ENCODE peak calls at places on chromosomes 2 and 18, in seven cellular contexts. U is skeletal muscle cell, L is tibial nerve, T is AG10803, A is GM23248, M is GM12864, C is choroid plexus epithelial cell. J is an unnamed sample.

GRCh38 chr2:124476291-124476690 is 451.2 kb downstream of the CNTNAP5 start:
- DNase-seq in M (no peak), A (no peak), C (peak), L (no peak), U (peak), T (no peak), J (no peak)

GRCh38 chr2:230749111-230749510 is 36.5 kb downstream of the CAB39 start:
- DNase-seq in C (peak), T (peak), A (peak), M (no peak), U (no peak), L (no peak), J (peak)

GRCh38 chr2:171167352-171167997 is 6.8 kb upstream of the TLK1 start:
- DNase-seq in T (no peak), L (no peak), C (no peak), A (no peak), M (no peak), U (no peak), J (no peak)

GRCh38 chr18:63342206-63342605 is 22.6 kb upstream of the BCL2 start:
- DNase-seq in C (peak), A (peak), U (no peak), L (peak), T (peak), M (no peak), J (peak)

GRCh38 chr2:137208361-137208973 is 443.1 kb downstream of the THSD7B start:
- DNase-seq in T (peak), C (peak), M (no peak), L (no peak), U (peak), A (peak), J (peak)

GRCh38 chr18:48441405-48441881 is 32.3 kb upstream of the ZBTB7C start:
- DNase-seq in U (no peak), T (no peak), M (no peak), C (no peak), A (peak), L (no peak), J (peak)

GRCh38 chr18:464311-464659 is 36.2 kb downstream of the COLEC12 start:
- DNase-seq in T (no peak), M (no peak), C (no peak), U (no peak), L (no peak), A (no peak), J (no peak)

GRCh38 chr2:229339613-229340012 is 68.5 kb upstream of the PID1 start:
- DNase-seq in U (no peak), A (peak), L (no peak), C (peak), T (peak), M (no peak), J (peak)

GRCh38 chr2:177242136-177242987 is 22.2 kb downstream of the NFE2L2 start:
- DNase-seq in A (peak), U (peak), T (peak), L (peak), M (no peak), C (peak), J (peak)

GRCh38 chr2:198371902-198372611 is 567.7 kb downstream of the PLCL1 start:
- DNase-seq in L (no peak), C (no peak), T (peak), U (no peak), M (peak), A (peak), J (peak)

DNA sequence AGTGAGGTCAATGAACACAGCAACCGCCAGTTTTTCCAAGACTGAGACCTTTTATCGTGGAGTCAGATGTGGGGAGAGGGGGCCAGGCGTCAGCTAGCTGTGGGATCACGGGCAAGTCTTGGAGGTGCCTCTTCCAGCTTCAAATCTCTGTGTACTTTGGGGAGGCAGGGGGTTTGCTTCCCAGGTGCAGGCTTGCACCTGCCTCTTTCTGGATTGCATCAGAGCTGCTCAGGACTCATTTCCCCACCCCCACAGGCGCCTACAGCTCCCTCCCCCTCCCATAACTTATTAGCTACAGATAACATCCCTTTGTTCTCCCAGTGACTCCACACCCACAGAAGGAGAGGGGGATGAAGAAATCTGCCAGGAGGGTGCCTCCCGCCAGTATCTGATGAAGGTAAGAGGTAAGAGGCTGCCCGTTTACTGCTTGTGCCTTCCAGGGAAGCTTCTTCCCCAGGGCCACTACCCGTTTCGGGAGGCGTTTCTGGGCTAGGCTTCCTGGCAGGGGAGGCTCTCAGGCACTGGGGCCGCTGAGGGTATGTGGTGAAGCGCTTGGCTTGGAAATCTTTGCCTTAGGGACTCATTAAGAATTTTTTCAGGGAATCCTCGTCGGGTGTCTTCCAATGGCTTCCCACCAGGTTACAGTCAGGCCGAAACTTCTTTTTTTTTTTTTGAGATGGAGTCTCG is 18.8 kb upstream of the MRPL33 start:
- DNase-seq in C (no peak), M (no peak), A (no peak), T (no peak), U (no peak), L (no peak), J (no peak)
- H3K4me3 ChIP-seq in C (no peak), M (no peak), A (no peak), T (no peak), U (no peak), L (no peak), J (no peak)

DNA sequence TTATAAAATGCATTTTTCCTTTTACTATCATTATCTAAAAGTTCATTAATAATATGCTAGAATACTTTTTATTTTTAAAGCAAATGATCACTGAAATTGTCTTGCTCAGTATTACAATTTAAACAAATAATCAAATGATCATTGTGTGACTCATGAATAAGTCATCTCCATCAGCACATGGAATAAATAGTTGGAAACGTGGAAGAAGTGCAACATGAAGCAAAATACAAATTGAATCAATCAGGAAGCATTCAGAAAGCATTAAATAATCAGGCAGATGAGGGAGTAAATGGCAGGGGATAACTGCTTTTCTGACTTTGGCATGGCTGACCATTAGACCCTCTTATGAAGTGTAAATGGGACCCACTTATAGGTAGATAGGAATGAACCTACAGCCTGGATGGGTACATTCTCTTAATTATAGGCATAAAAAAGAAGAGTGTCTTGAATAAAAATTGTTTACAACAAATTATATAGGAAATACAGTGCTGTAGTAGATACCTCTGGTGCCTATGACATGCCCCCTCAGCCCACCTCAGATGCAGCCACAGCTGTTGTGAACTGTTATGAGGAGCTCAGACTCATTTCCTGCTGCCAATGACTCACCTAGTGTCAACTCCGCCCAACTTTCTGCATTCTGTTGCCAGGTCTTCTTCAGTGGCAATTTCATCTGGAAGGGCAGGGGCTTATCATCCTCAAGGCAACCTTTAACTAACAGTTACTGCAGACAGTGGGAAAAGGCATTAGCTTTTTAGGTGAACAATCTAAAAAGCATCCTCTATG is 936.0 kb downstream of the TRIB2 start:
- DNase-seq in M (no peak), L (no peak), T (peak), U (peak), C (peak), A (peak), J (peak)
- H3K4me3 ChIP-seq in M (no peak), L (no peak), T (no peak), U (no peak), C (no peak), A (peak), J (no peak)

GRCh38 chr2:176156959-176157498 is at the start of gene HOXD3:
- DNase-seq in T (peak), C (no peak), A (peak), U (no peak), L (no peak), M (no peak), J (no peak)

GRCh38 chr2:176154853-176155252 is 2.3 kb upstream of the HOXD3 start:
- DNase-seq in A (no peak), L (no peak), T (no peak), C (no peak), U (no peak), M (no peak), J (no peak)

GRCh38 chr2:176156301-176156958 is 677 bp upstream of the HOXD3 start:
- DNase-seq in A (no peak), C (no peak), U (no peak), M (no peak), L (no peak), T (no peak), J (no peak)

GRCh38 chr2:176157499-176158305 is 595 bp downstream of the HOXD3 start:
- DNase-seq in U (no peak), C (no peak), T (peak), L (no peak), A (peak), M (no peak), J (no peak)

DNA sequence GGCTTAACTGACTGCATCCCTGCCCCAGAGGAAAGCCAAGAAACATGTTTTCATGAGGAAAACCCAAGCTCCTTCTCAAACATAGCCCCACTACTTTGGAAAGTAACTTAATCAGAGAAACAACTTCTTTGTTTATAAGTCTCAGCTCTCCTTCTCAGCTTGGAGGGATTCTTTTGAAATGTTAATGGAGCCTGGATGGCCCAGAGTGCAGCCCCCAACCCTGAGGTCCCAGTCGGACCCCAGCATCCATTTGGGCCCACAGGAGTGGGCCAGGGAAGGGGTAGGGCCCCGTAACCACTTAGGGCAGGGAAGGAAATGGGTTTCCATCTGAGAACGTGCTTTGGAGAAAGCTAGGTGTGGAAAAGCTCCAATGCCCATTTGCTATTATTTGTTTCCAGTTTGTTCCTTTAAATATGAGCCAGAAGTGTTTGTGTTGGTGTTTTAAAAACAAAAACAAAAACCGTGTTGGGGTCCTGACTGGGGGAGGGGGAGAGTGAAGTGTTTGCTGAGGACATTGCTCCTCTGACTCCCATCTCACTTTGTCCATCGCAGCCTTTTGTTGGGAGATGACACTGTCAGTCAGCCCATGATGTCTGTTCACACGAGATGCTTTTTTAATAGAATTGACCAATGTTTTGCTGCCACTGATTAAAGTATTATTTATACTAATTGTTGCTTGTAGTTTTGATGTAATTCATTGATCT is 1.6 kb upstream of the HOXD3 start:
- DNase-seq in M (no peak), U (no peak), L (no peak), C (no peak), T (no peak), A (no peak), J (no peak)
- H3K4me3 ChIP-seq in M (no peak), U (no peak), L (no peak), C (no peak), T (no peak), A (no peak), J (no peak)

GRCh38 chr2:85772019-85772745 is 18.4 kb downstream of the ATOH8 start:
- DNase-seq in C (peak), T (peak), L (peak), M (no peak), U (peak), A (peak), J (peak)
- H3K4me3 ChIP-seq in C (peak), T (peak), L (no peak), M (no peak), U (no peak), A (peak), J (no peak)

GRCh38 chr2:109529532-109530449 is 84.0 kb downstream of the SEPTIN10 start:
- DNase-seq in C (no peak), T (peak), A (peak), L (no peak), M (no peak), U (no peak), J (peak)
- H3K4me3 ChIP-seq in C (no peak), T (no peak), A (no peak), L (no peak), M (no peak), U (no peak), J (no peak)

DNA sequence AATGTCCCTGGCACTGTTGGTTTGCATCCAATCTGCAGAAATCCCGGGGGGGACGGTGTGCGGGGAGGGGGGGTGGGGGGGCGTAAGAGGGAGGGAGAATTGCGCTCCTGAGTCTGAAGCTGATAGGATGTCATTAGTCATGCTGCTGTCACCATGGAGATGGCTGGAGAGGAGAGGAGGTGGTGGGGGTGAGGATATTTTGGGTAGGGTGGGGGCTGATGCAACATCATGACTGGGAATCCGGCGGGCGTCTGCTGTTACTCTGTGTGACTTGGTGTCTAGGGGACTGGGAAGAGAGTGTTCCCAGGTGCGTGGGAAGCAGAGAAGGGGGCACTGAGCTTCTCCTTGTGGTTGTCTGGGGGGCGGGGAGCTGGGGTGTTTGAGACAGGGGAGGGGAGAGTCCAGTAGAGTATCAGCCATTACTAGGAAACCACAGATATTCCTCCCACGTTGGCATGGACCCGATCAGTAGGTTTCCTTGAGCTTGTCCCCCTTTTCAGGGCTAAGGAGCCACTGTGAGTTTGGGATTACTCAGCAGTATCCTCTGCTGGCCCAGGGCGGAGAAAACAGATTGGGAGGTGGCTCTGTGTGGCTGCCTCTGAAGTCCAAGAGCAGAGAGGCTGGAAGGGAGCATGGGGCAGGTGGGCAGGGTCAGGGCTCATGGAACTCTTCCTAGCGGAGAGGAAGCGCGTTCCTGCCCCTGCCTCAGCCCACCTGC is 18.9 kb downstream of the TET3 start:
- DNase-seq in M (no peak), L (no peak), T (peak), A (peak), C (peak), U (peak), J (peak)
- H3K4me3 ChIP-seq in M (no peak), L (peak), T (peak), A (peak), C (peak), U (peak), J (peak)

J was measured in fibroblast of mammary gland.